ENCODE peak calls at places on chromosomes 5 and 9, in four cellular contexts. One of them, this sample, is unnamed.

GRCh38 chr9:129459550-129460322 is 161.2 kb downstream of the C9orf50 start:
- DNase-seq in hepatocyte: no peak
- DNase-seq in keratinocyte: no peak
- DNase-seq in H9: no peak
- DNase-seq in this sample: no peak

GRCh38 chr9:18429065-18429464 is 44.9 kb upstream of the ADAMTSL1 start:
- DNase-seq in hepatocyte: no peak
- DNase-seq in keratinocyte: no peak
- DNase-seq in H9: no peak
- DNase-seq in this sample: peak; percentile 27

GRCh38 chr9:126650830-126651341 is 37.2 kb downstream of the LMX1B start:
- DNase-seq in hepatocyte: peak; percentile 36
- DNase-seq in keratinocyte: no peak
- DNase-seq in H9: no peak
- DNase-seq in this sample: no peak

GRCh38 chr9:121271368-121272351 is 3.7 kb downstream of the GSN start:
- DNase-seq in hepatocyte: peak; percentile 36
- DNase-seq in keratinocyte: no peak
- DNase-seq in H9: no peak
- DNase-seq in this sample: peak; percentile 88

GRCh38 chr5:168048486-168048885 is 243.0 kb upstream of the WWC1 start:
- DNase-seq in hepatocyte: no peak
- DNase-seq in keratinocyte: no peak
- DNase-seq in H9: no peak
- DNase-seq in this sample: no peak

GRCh38 chr5:7878381-7878873 is 9.5 kb downstream of the MTRR start:
- DNase-seq in hepatocyte: no peak
- DNase-seq in keratinocyte: no peak
- DNase-seq in H9: no peak
- DNase-seq in this sample: peak; percentile 72

GRCh38 chr5:173972844-173973613 is 15.9 kb upstream of the C5orf47 start:
- DNase-seq in hepatocyte: peak; percentile 92
- DNase-seq in keratinocyte: peak; percentile 33
- DNase-seq in H9: peak; percentile 84
- DNase-seq in this sample: peak; percentile 51

GRCh38 chr5:116671211-116671736 is 96.7 kb upstream of the SEMA6A start:
- DNase-seq in hepatocyte: no peak
- DNase-seq in keratinocyte: no peak
- DNase-seq in H9: no peak
- DNase-seq in this sample: no peak

GRCh38 chr5:168286386-168286785 is 5.1 kb upstream of the WWC1 start:
- DNase-seq in hepatocyte: no peak
- DNase-seq in keratinocyte: no peak
- DNase-seq in H9: peak; percentile 83
- DNase-seq in this sample: no peak

GRCh38 chr5:160991205-160991604 is 139.2 kb upstream of the ATP10B start:
- DNase-seq in hepatocyte: no peak
- DNase-seq in keratinocyte: no peak
- DNase-seq in H9: no peak
- DNase-seq in this sample: no peak

GRCh38 chr5:124641154-124641792 is 105.2 kb downstream of the ZNF608 start:
- DNase-seq in hepatocyte: peak; percentile 43
- DNase-seq in keratinocyte: no peak
- DNase-seq in H9: no peak
- DNase-seq in this sample: no peak

GRCh38 chr9:107733530-107733907 is 243.9 kb upstream of the KLF4 start:
- DNase-seq in hepatocyte: no peak
- DNase-seq in keratinocyte: no peak
- DNase-seq in H9: no peak
- DNase-seq in this sample: no peak

GRCh38 chr5:109410389-109411174 is 808 bp upstream of the PJA2 start:
- DNase-seq in hepatocyte: peak; percentile 89
- DNase-seq in keratinocyte: no peak
- DNase-seq in H9: peak; percentile 82
- DNase-seq in this sample: peak; percentile 62

GRCh38 chr9:126456802-126457547 is 130.3 kb downstream of the MVB12B start:
- DNase-seq in hepatocyte: no peak
- DNase-seq in keratinocyte: no peak
- DNase-seq in H9: peak; percentile 17
- DNase-seq in this sample: no peak

GRCh38 chr5:171898379-171898778 is 108.1 kb downstream of the FBXW11 start:
- DNase-seq in hepatocyte: no peak
- DNase-seq in keratinocyte: no peak
- DNase-seq in H9: no peak
- DNase-seq in this sample: no peak

GRCh38 chr5:14326035-14326909 is 183.1 kb downstream of the TRIO start:
- DNase-seq in hepatocyte: peak; percentile 26
- DNase-seq in keratinocyte: no peak
- DNase-seq in H9: no peak
- DNase-seq in this sample: no peak

GRCh38 chr9:129781991-129782390 is 21.0 kb upstream of the TOR1B start:
- DNase-seq in hepatocyte: no peak
- DNase-seq in keratinocyte: no peak
- DNase-seq in H9: no peak
- DNase-seq in this sample: no peak

GRCh38 chr5:112787261-112787660 is 49.6 kb downstream of the APC start:
- DNase-seq in hepatocyte: no peak
- DNase-seq in keratinocyte: no peak
- DNase-seq in H9: no peak
- DNase-seq in this sample: peak; percentile 37

GRCh38 chr9:98986866-98987653 is 43.4 kb downstream of the COL15A1 start:
- DNase-seq in hepatocyte: no peak
- DNase-seq in keratinocyte: no peak
- DNase-seq in H9: peak; percentile 10
- DNase-seq in this sample: no peak

GRCh38 chr9:122860319-122861142 is 32.1 kb upstream of the PDCL start:
- DNase-seq in hepatocyte: no peak
- DNase-seq in keratinocyte: no peak
- DNase-seq in H9: no peak
- DNase-seq in this sample: no peak

GRCh38 chr9:36191290-36191645 is 547 bp downstream of the CLTA start:
- DNase-seq in hepatocyte: peak; percentile 42
- DNase-seq in keratinocyte: no peak
- DNase-seq in H9: no peak
- DNase-seq in this sample: no peak

GRCh38 chr9:17081814-17082213 is 53.0 kb upstream of the CNTLN start:
- DNase-seq in hepatocyte: no peak
- DNase-seq in keratinocyte: no peak
- DNase-seq in H9: no peak
- DNase-seq in this sample: no peak

GRCh38 chr9:120878188-120879130 is 1.5 kb upstream of the PHF19 start:
- DNase-seq in hepatocyte: no peak
- DNase-seq in keratinocyte: no peak
- DNase-seq in H9: no peak
- DNase-seq in this sample: no peak

GRCh38 chr5:50702615-50703325 is 36.3 kb downstream of the PARP8 start:
- DNase-seq in hepatocyte: no peak
- DNase-seq in keratinocyte: no peak
- DNase-seq in H9: no peak
- DNase-seq in this sample: no peak

GRCh38 chr5:72584466-72584865 is 77.3 kb upstream of the ZNF366 start:
- DNase-seq in hepatocyte: no peak
- DNase-seq in keratinocyte: no peak
- DNase-seq in H9: no peak
- DNase-seq in this sample: peak; percentile 2

GRCh38 chr5:164253764-164254163 is 748.3 kb downstream of the MAT2B start:
- DNase-seq in hepatocyte: no peak
- DNase-seq in keratinocyte: no peak
- DNase-seq in H9: no peak
- DNase-seq in this sample: no peak

GRCh38 chr5:124876564-124876963 is 130.1 kb upstream of the ZNF608 start:
- DNase-seq in hepatocyte: no peak
- DNase-seq in keratinocyte: no peak
- DNase-seq in H9: no peak
- DNase-seq in this sample: no peak

GRCh38 chr9:95508968-95509850 is 7.6 kb downstream of the PTCH1 start:
- DNase-seq in hepatocyte: peak; percentile 96
- DNase-seq in keratinocyte: no peak
- DNase-seq in H9: peak; percentile 96
- DNase-seq in this sample: peak; percentile 87

GRCh38 chr9:91978739-91979414 is 28.8 kb upstream of the ROR2 start:
- DNase-seq in hepatocyte: peak; percentile 43
- DNase-seq in keratinocyte: no peak
- DNase-seq in H9: peak; percentile 61
- DNase-seq in this sample: peak; percentile 91

GRCh38 chr5:137582218-137582617 is 83.1 kb upstream of the SPOCK1 start:
- DNase-seq in hepatocyte: no peak
- DNase-seq in keratinocyte: no peak
- DNase-seq in H9: no peak
- DNase-seq in this sample: no peak

GRCh38 chr5:157907479-157907878 is 48.5 kb upstream of the CLINT1 start:
- DNase-seq in hepatocyte: no peak
- DNase-seq in keratinocyte: no peak
- DNase-seq in H9: no peak
- DNase-seq in this sample: no peak

GRCh38 chr9:91839926-91840464 is 110.0 kb downstream of the ROR2 start:
- DNase-seq in hepatocyte: no peak
- DNase-seq in keratinocyte: no peak
- DNase-seq in H9: no peak
- DNase-seq in this sample: no peak

GRCh38 chr9:79352322-79352721 is 219.4 kb upstream of the TLE4 start:
- DNase-seq in hepatocyte: no peak
- DNase-seq in keratinocyte: no peak
- DNase-seq in H9: no peak
- DNase-seq in this sample: no peak

GRCh38 chr5:140882591-140882899 is 621 bp downstream of the PCDHA13 start:
- DNase-seq in hepatocyte: no peak
- DNase-seq in keratinocyte: no peak
- DNase-seq in H9: peak; percentile 59
- DNase-seq in this sample: no peak

GRCh38 chr5:88732181-88732633 is 150.8 kb downstream of the MEF2C start:
- DNase-seq in hepatocyte: no peak
- DNase-seq in keratinocyte: no peak
- DNase-seq in H9: no peak
- DNase-seq in this sample: peak; percentile 83

GRCh38 chr5:179779826-179780225 is 14.0 kb upstream of the LTC4S start:
- DNase-seq in hepatocyte: no peak
- DNase-seq in keratinocyte: no peak
- DNase-seq in H9: no peak
- DNase-seq in this sample: no peak

GRCh38 chr5:179777456-179777855 is 16.3 kb upstream of the LTC4S start:
- DNase-seq in hepatocyte: no peak
- DNase-seq in keratinocyte: no peak
- DNase-seq in H9: no peak
- DNase-seq in this sample: no peak

GRCh38 chr5:179780343-179780742 is 13.4 kb upstream of the LTC4S start:
- DNase-seq in hepatocyte: no peak
- DNase-seq in keratinocyte: no peak
- DNase-seq in H9: no peak
- DNase-seq in this sample: no peak

GRCh38 chr5:179777909-179778308 is 15.9 kb upstream of the LTC4S start:
- DNase-seq in hepatocyte: no peak
- DNase-seq in keratinocyte: no peak
- DNase-seq in H9: no peak
- DNase-seq in this sample: no peak

GRCh38 chr5:179778591-179778990 is 15.2 kb upstream of the LTC4S start:
- DNase-seq in hepatocyte: no peak
- DNase-seq in keratinocyte: no peak
- DNase-seq in H9: no peak
- DNase-seq in this sample: no peak
- H2AFZ ChIP-seq in hepatocyte: no peak overlapping the region
- H2AFZ ChIP-seq in keratinocyte: no peak overlapping the region
- H2AFZ ChIP-seq in H9: no peak overlapping the region
- H2AFZ ChIP-seq in this sample: no peak overlapping the region

GRCh38 chr9:89427621-89428221 is 70.2 kb downstream of the SEMA4D start:
- DNase-seq in hepatocyte: no peak
- DNase-seq in keratinocyte: no peak
- DNase-seq in H9: no peak
- DNase-seq in this sample: no peak
- TF ChIP-seq CTCF in hepatocyte: no peak
- TF ChIP-seq CTCF in keratinocyte: no peak
- TF ChIP-seq CTCF in H9: no peak
- TF ChIP-seq CTCF in this sample: no peak

GRCh38 chr5:132223861-132224260 is 3.8 kb downstream of the P4HA2 start:
- DNase-seq in hepatocyte: no peak
- DNase-seq in keratinocyte: no peak
- DNase-seq in H9: no peak
- DNase-seq in this sample: no peak
- H3K4me1 ChIP-seq in hepatocyte: peaks cover 26% of the 10 kb centered on the region
- H3K4me1 ChIP-seq in keratinocyte: peaks cover 54% of the 10 kb centered on the region
- H3K4me1 ChIP-seq in H9: no peaks in the 10 kb centered on the region
- H3K4me1 ChIP-seq in this sample: peaks cover 41% of the 10 kb centered on the region

GRCh38 chr9:78295731-78296130 is 1.2 kb upstream of the PSAT1 start:
- DNase-seq in hepatocyte: no peak
- DNase-seq in keratinocyte: no peak
- DNase-seq in H9: no peak
- DNase-seq in this sample: no peak
- H2AFZ ChIP-seq in hepatocyte: peak overlapping the region; percentile 75
- H2AFZ ChIP-seq in keratinocyte: peak overlapping the region; percentile 90
- H2AFZ ChIP-seq in H9: peak overlapping the region; percentile 41
- H2AFZ ChIP-seq in this sample: peak overlapping the region; percentile 94